ENCODE peak calls at places on chromosomes 7 and 10, in seven cellular contexts. One of them, this sample, is unnamed.

GRCh38 chr7:90383879-90384278 is 19.4 kb upstream of the CLDN12 start:
- DNase-seq in uterus: no peak
- DNase-seq in esophagus squamous epithelium: no peak
- DNase-seq in body of pancreas: no peak
- DNase-seq in IMR-90: peak; percentile 79
- DNase-seq in suprapubic skin: no peak
- DNase-seq in lower leg skin: no peak
- DNase-seq in this sample: no peak

GRCh38 chr10:119543814-119544642 is 1.5 kb upstream of the RGS10 start:
- DNase-seq in lower leg skin: no peak
- DNase-seq in esophagus squamous epithelium: no peak
- DNase-seq in suprapubic skin: no peak
- DNase-seq in uterus: peak; percentile 54
- DNase-seq in IMR-90: no peak
- DNase-seq in body of pancreas: no peak
- DNase-seq in this sample: no peak

GRCh38 chr10:22022257-22023051 is 18.9 kb upstream of the DNAJC1 start:
- DNase-seq in uterus: peak; percentile 25
- DNase-seq in lower leg skin: no peak
- DNase-seq in body of pancreas: peak; percentile 9
- DNase-seq in IMR-90: no peak
- DNase-seq in esophagus squamous epithelium: no peak
- DNase-seq in suprapubic skin: no peak
- DNase-seq in this sample: no peak

GRCh38 chr10:19929466-19930140 is 113.4 kb downstream of the PLXDC2 start:
- DNase-seq in uterus: no peak
- DNase-seq in suprapubic skin: no peak
- DNase-seq in lower leg skin: no peak
- DNase-seq in body of pancreas: no peak
- DNase-seq in IMR-90: peak; percentile 77
- DNase-seq in esophagus squamous epithelium: no peak
- DNase-seq in this sample: no peak

GRCh38 chr10:34589275-34589674 is 225.8 kb downstream of the PARD3 start:
- DNase-seq in esophagus squamous epithelium: no peak
- DNase-seq in IMR-90: no peak
- DNase-seq in suprapubic skin: no peak
- DNase-seq in lower leg skin: no peak
- DNase-seq in body of pancreas: no peak
- DNase-seq in uterus: no peak
- DNase-seq in this sample: no peak

GRCh38 chr10:104104926-104105325 is 17.0 kb upstream of the SFR1 start:
- DNase-seq in esophagus squamous epithelium: no peak
- DNase-seq in body of pancreas: no peak
- DNase-seq in suprapubic skin: no peak
- DNase-seq in IMR-90: peak; percentile 44
- DNase-seq in uterus: no peak
- DNase-seq in lower leg skin: no peak
- DNase-seq in this sample: no peak

GRCh38 chr10:59839576-59839975 is 66.8 kb downstream of the CCDC6 start:
- DNase-seq in body of pancreas: no peak
- DNase-seq in IMR-90: peak; percentile 71
- DNase-seq in uterus: no peak
- DNase-seq in suprapubic skin: no peak
- DNase-seq in lower leg skin: no peak
- DNase-seq in esophagus squamous epithelium: no peak
- DNase-seq in this sample: no peak

GRCh38 chr10:30284860-30285594 is 64.1 kb downstream of the MTPAP start:
- DNase-seq in suprapubic skin: no peak
- DNase-seq in lower leg skin: no peak
- DNase-seq in esophagus squamous epithelium: no peak
- DNase-seq in uterus: no peak
- DNase-seq in IMR-90: no peak
- DNase-seq in body of pancreas: no peak
- DNase-seq in this sample: peak; percentile 14

GRCh38 chr7:82183633-82184032 is 259.9 kb downstream of the CACNA2D1 start:
- DNase-seq in esophagus squamous epithelium: no peak
- DNase-seq in suprapubic skin: no peak
- DNase-seq in lower leg skin: no peak
- DNase-seq in uterus: no peak
- DNase-seq in IMR-90: peak; percentile 87
- DNase-seq in body of pancreas: no peak
- DNase-seq in this sample: no peak

GRCh38 chr7:151008511-151009323 is 15.6 kb downstream of the ATG9B start:
- DNase-seq in IMR-90: no peak
- DNase-seq in lower leg skin: peak; percentile 92
- DNase-seq in suprapubic skin: no peak
- DNase-seq in esophagus squamous epithelium: no peak
- DNase-seq in body of pancreas: peak; percentile 66
- DNase-seq in uterus: peak; percentile 54
- DNase-seq in this sample: no peak

GRCh38 chr7:286278-286677 is 3.7 kb upstream of the FOXL3 start:
- DNase-seq in uterus: no peak
- DNase-seq in IMR-90: no peak
- DNase-seq in lower leg skin: no peak
- DNase-seq in esophagus squamous epithelium: no peak
- DNase-seq in suprapubic skin: no peak
- DNase-seq in body of pancreas: no peak
- DNase-seq in this sample: no peak

GRCh38 chr10:126062132-126063032 is 166.0 kb downstream of the FANK1 start:
- DNase-seq in body of pancreas: peak; percentile 82
- DNase-seq in uterus: peak; percentile 62
- DNase-seq in lower leg skin: peak; percentile 98
- DNase-seq in IMR-90: peak; percentile 98
- DNase-seq in suprapubic skin: peak; percentile 91
- DNase-seq in esophagus squamous epithelium: no peak
- DNase-seq in this sample: peak; percentile 53

GRCh38 chr10:58578366-58578765 is 65.7 kb downstream of the BICC1 start:
- DNase-seq in body of pancreas: no peak
- DNase-seq in suprapubic skin: no peak
- DNase-seq in lower leg skin: no peak
- DNase-seq in esophagus squamous epithelium: no peak
- DNase-seq in IMR-90: no peak
- DNase-seq in uterus: no peak
- DNase-seq in this sample: no peak

GRCh38 chr10:90925078-90926029 is 4.5 kb upstream of the ANKRD1 start:
- DNase-seq in suprapubic skin: no peak
- DNase-seq in uterus: no peak
- DNase-seq in body of pancreas: no peak
- DNase-seq in lower leg skin: no peak
- DNase-seq in esophagus squamous epithelium: no peak
- DNase-seq in IMR-90: no peak
- DNase-seq in this sample: no peak

GRCh38 chr10:110500515-110500905 is 2.8 kb downstream of the DUSP5 start:
- DNase-seq in suprapubic skin: no peak
- DNase-seq in esophagus squamous epithelium: no peak
- DNase-seq in IMR-90: peak; percentile 81
- DNase-seq in uterus: peak; percentile 36
- DNase-seq in lower leg skin: no peak
- DNase-seq in body of pancreas: no peak
- DNase-seq in this sample: peak; percentile 67

GRCh38 chr10:110502072-110502845 is 4.6 kb downstream of the DUSP5 start:
- DNase-seq in IMR-90: no peak
- DNase-seq in uterus: no peak
- DNase-seq in suprapubic skin: no peak
- DNase-seq in lower leg skin: no peak
- DNase-seq in body of pancreas: no peak
- DNase-seq in esophagus squamous epithelium: no peak
- DNase-seq in this sample: no peak

GRCh38 chr10:110499796-110500514 is 2.2 kb downstream of the DUSP5 start:
- DNase-seq in esophagus squamous epithelium: no peak
- DNase-seq in body of pancreas: no peak
- DNase-seq in lower leg skin: no peak
- DNase-seq in uterus: no peak
- DNase-seq in IMR-90: peak; percentile 58
- DNase-seq in suprapubic skin: no peak
- DNase-seq in this sample: no peak

GRCh38 chr10:110502851-110503301 is 5.2 kb downstream of the DUSP5 start:
- DNase-seq in IMR-90: peak; percentile 80
- DNase-seq in lower leg skin: peak; percentile 90
- DNase-seq in uterus: peak; percentile 68
- DNase-seq in esophagus squamous epithelium: no peak
- DNase-seq in suprapubic skin: no peak
- DNase-seq in body of pancreas: peak; percentile 67
- DNase-seq in this sample: no peak

GRCh38 chr10:110501142-110501937 is 3.6 kb downstream of the DUSP5 start:
- DNase-seq in uterus: peak; percentile 94
- DNase-seq in esophagus squamous epithelium: peak; percentile 25
- DNase-seq in IMR-90: peak; percentile 95
- DNase-seq in suprapubic skin: peak; percentile 92
- DNase-seq in body of pancreas: peak; percentile 89
- DNase-seq in lower leg skin: peak; percentile 96
- DNase-seq in this sample: peak; percentile 77
- TF ChIP-seq POLR2A in uterus: no peak
- TF ChIP-seq POLR2A in esophagus squamous epithelium: peak; percentile 48
- TF ChIP-seq POLR2A in IMR-90: peak; percentile 45
- TF ChIP-seq POLR2A in suprapubic skin: no peak
- TF ChIP-seq POLR2A in body of pancreas: no peak
- TF ChIP-seq POLR2A in lower leg skin: no peak
- TF ChIP-seq POLR2A in this sample: peak; percentile 46

GRCh38 chr7:121081327-121081936 is 92.9 kb downstream of the CPED1 start:
- DNase-seq in uterus: no peak
- DNase-seq in body of pancreas: peak; percentile 4
- DNase-seq in IMR-90: peak; percentile 85
- DNase-seq in esophagus squamous epithelium: no peak
- DNase-seq in suprapubic skin: no peak
- DNase-seq in lower leg skin: no peak
- DNase-seq in this sample: no peak
- TF ChIP-seq POLR2A in uterus: no peak
- TF ChIP-seq POLR2A in body of pancreas: no peak
- TF ChIP-seq POLR2A in IMR-90: no peak
- TF ChIP-seq POLR2A in esophagus squamous epithelium: no peak
- TF ChIP-seq POLR2A in suprapubic skin: no peak
- TF ChIP-seq POLR2A in lower leg skin: no peak
- TF ChIP-seq POLR2A in this sample: no peak

DNA sequence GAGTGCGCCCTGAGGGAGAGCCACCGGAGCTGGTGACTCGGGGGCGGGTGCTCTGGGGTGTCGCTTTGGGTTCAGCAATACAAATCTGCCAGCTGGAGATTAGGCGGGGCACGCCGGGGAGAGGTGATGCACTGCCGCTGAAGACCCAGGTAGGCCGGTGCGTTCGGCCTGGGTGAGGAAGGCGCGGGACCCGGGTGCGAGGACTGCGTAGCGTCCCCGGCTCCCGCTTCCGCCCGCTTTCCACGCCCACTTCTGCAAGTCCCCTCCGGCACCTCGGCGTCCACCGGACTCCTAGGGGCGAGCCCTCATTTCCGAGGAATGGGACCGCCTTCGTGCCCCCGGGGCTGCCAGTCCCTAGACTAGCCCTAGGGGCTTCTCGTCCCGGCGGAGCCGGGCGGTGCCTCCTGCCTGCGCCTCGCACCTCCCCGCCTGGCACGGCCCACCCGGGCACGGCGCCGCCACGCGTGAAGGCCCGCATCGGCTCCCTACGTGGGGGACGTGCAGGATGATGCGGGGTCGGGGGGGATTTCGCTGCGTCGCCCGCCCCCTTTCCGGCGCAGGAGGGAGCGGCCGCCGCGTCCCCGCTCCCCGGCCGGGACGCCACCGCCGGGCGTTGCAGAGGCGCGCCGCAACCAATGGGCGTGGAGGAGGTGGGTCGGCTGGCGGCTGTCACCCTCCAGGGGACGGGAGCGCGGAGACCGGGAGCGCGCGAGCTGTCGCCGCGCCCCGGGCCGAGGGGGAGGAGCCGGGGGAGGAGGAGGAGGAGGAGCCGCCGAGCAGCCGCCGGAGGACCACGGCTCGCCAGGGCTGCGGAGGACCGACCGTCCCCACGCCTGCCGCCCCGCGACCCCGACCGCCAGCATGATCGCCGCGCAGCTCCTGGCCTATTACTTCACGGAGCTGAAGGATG is 40.0 kb downstream of the HK1 start:
- DNase-seq in esophagus squamous epithelium: peak; percentile 47
- DNase-seq in suprapubic skin: peak; percentile 95
- DNase-seq in lower leg skin: peak; percentile 98
- DNase-seq in uterus: peak; percentile 81
- DNase-seq in body of pancreas: peak; percentile 89
- DNase-seq in IMR-90: peak; percentile 77
- DNase-seq in this sample: peak; percentile 96
- TF ChIP-seq POLR2A in esophagus squamous epithelium: peak; percentile 97
- TF ChIP-seq POLR2A in suprapubic skin: peak; percentile 18
- TF ChIP-seq POLR2A in lower leg skin: no peak
- TF ChIP-seq POLR2A in uterus: peak; percentile 79
- TF ChIP-seq POLR2A in body of pancreas: peak; percentile 74
- TF ChIP-seq POLR2A in IMR-90: peak; percentile 8
- TF ChIP-seq POLR2A in this sample: peak; percentile 80

GRCh38 chr7:129538790-129539189 is 36.5 kb downstream of the SMKR1 start:
- DNase-seq in suprapubic skin: no peak
- DNase-seq in body of pancreas: no peak
- DNase-seq in lower leg skin: no peak
- DNase-seq in uterus: no peak
- DNase-seq in IMR-90: no peak
- DNase-seq in esophagus squamous epithelium: no peak
- DNase-seq in this sample: no peak

GRCh38 chr7:129531721-129532120 is 29.4 kb downstream of the SMKR1 start:
- DNase-seq in uterus: no peak
- DNase-seq in body of pancreas: no peak
- DNase-seq in suprapubic skin: no peak
- DNase-seq in esophagus squamous epithelium: no peak
- DNase-seq in IMR-90: no peak
- DNase-seq in lower leg skin: no peak
- DNase-seq in this sample: no peak

GRCh38 chr7:129532375-129532774 is 30.0 kb downstream of the SMKR1 start:
- DNase-seq in suprapubic skin: no peak
- DNase-seq in body of pancreas: no peak
- DNase-seq in esophagus squamous epithelium: no peak
- DNase-seq in lower leg skin: no peak
- DNase-seq in uterus: no peak
- DNase-seq in IMR-90: no peak
- DNase-seq in this sample: no peak

GRCh38 chr7:129536323-129536722 is 34.0 kb downstream of the SMKR1 start:
- DNase-seq in uterus: no peak
- DNase-seq in lower leg skin: no peak
- DNase-seq in esophagus squamous epithelium: no peak
- DNase-seq in suprapubic skin: no peak
- DNase-seq in IMR-90: no peak
- DNase-seq in body of pancreas: no peak
- DNase-seq in this sample: no peak

GRCh38 chr7:129535896-129536295 is 33.6 kb downstream of the SMKR1 start:
- DNase-seq in lower leg skin: no peak
- DNase-seq in esophagus squamous epithelium: no peak
- DNase-seq in uterus: no peak
- DNase-seq in body of pancreas: no peak
- DNase-seq in suprapubic skin: no peak
- DNase-seq in IMR-90: no peak
- DNase-seq in this sample: no peak
- TF ChIP-seq POLR2A in lower leg skin: no peak
- TF ChIP-seq POLR2A in esophagus squamous epithelium: no peak
- TF ChIP-seq POLR2A in uterus: no peak
- TF ChIP-seq POLR2A in body of pancreas: no peak
- TF ChIP-seq POLR2A in suprapubic skin: no peak
- TF ChIP-seq POLR2A in IMR-90: no peak
- TF ChIP-seq POLR2A in this sample: no peak

GRCh38 chr10:122112625-122113160 is 123.7 kb downstream of the TACC2 start:
- DNase-seq in body of pancreas: peak; percentile 90
- DNase-seq in esophagus squamous epithelium: no peak
- DNase-seq in lower leg skin: peak; percentile 95
- DNase-seq in IMR-90: peak; percentile 96
- DNase-seq in uterus: peak; percentile 90
- DNase-seq in suprapubic skin: peak; percentile 86
- DNase-seq in this sample: peak; percentile 66
- TF ChIP-seq POLR2A in body of pancreas: peak; percentile 76
- TF ChIP-seq POLR2A in esophagus squamous epithelium: peak; percentile 73
- TF ChIP-seq POLR2A in lower leg skin: no peak
- TF ChIP-seq POLR2A in IMR-90: peak; percentile 48
- TF ChIP-seq POLR2A in uterus: peak; percentile 49
- TF ChIP-seq POLR2A in suprapubic skin: peak; percentile 28
- TF ChIP-seq POLR2A in this sample: peak; percentile 67

This sample was measured in H54.